ENCODE peak calls at places on chromosomes 13 and 19, in four cellular contexts. Q is CD8-positive, alpha-beta memory T cell; B is CD8-positive, alpha-beta T cell; G is fibroblast of lung. T is an unnamed sample. For H3K9me3 and H3K4me1, the result is how much of the 10 kb centered on the place peaks cover.

GRCh38 chr13:65292488-65292901 is 1937.6 kb downstream of the PCDH9 start:
- DNase-seq in Q (no peak), G (peak), B (no peak), T (no peak)

GRCh38 chr13:90640976-90641375 is 706.5 kb upstream of the MIR17HG start:
- DNase-seq in B (no peak), G (peak), Q (no peak), T (no peak)

GRCh38 chr13:110644892-110645521 is 29.7 kb downstream of the NAXD start:
- DNase-seq in Q (peak), G (peak), B (peak), T (no peak)

GRCh38 chr13:52003551-52003950 is 7.7 kb downstream of the ATP7B start:
- DNase-seq in Q (no peak), G (no peak), B (no peak), T (no peak)

GRCh38 chr19:14949876-14950275 is 8.6 kb downstream of the OR7C2 start:
- DNase-seq in G (no peak), Q (no peak), B (no peak), T (no peak)

GRCh38 chr19:16824658-16825311 is 4.4 kb upstream of the SIN3B start:
- DNase-seq in B (no peak), G (peak), Q (no peak), T (no peak)

GRCh38 chr13:65347420-65348030 is 1882.6 kb downstream of the PCDH9 start:
- DNase-seq in G (no peak), Q (no peak), B (no peak), T (no peak)

GRCh38 chr13:94494021-94494420 is 14.5 kb upstream of the DCT start:
- DNase-seq in G (no peak), Q (no peak), B (no peak), T (no peak)

GRCh38 chr13:92807343-92807742 is 419.3 kb upstream of the GPC6 start:
- DNase-seq in G (peak), B (no peak), Q (no peak), T (no peak)

GRCh38 chr13:32261567-32261966 is 53.6 kb downstream of the ZAR1L start:
- DNase-seq in G (peak), Q (no peak), B (no peak), T (peak)

GRCh38 chr13:108902557-108903155 is 273.2 kb downstream of the MYO16 start:
- DNase-seq in B (no peak), Q (no peak), G (no peak), T (no peak)

GRCh38 chr19:5993516-5994406 is 15.8 kb upstream of the RANBP3 start:
- DNase-seq in B (no peak), Q (no peak), G (no peak), T (peak)

GRCh38 chr13:62997696-62998095 is 1582.0 kb upstream of the PCDH20 start:
- DNase-seq in Q (no peak), B (no peak), G (no peak), T (no peak)
- H3K27ac ChIP-seq in Q (no peak), B (no peak), G (no peak), T (no peak)

DNA sequence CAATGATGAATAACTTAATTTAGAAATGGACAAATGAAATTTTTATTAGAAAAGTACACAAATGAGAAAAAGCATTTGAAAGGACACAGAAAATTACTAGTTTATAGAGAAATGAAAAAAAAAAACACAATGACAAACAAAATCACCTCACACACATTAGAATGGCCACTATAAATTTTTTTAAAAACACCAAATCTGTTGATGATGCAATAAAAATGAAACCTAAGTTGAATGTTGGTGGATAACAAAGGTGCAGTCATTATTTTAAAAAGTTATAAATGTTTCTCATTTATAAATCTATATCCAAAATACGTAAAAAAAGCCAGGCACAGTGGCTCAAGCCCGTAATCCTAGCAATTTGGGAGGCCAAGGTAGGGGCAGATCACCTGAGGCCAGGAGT is 20.8 kb downstream of the ZNF626 start:
- DNase-seq in G (no peak), B (no peak), Q (no peak), T (no peak)
- H3K9me3 ChIP-seq in G (under half), B (under half), Q (under half), T (under half)

GRCh38 chr13:82566864-82567263 is 1315.4 kb downstream of the SLITRK1 start:
- DNase-seq in Q (no peak), B (no peak), G (no peak), T (no peak)

GRCh38 chr13:82560889-82561288 is 1321.4 kb downstream of the SLITRK1 start:
- DNase-seq in Q (no peak), G (no peak), B (no peak), T (no peak)

GRCh38 chr13:82569581-82569980 is 1312.7 kb downstream of the SLITRK1 start:
- DNase-seq in B (no peak), G (peak), Q (no peak), T (no peak)

GRCh38 chr13:82565191-82565590 is 1317.1 kb downstream of the SLITRK1 start:
- DNase-seq in G (no peak), Q (no peak), B (no peak), T (no peak)
- H3K4me1 ChIP-seq in G (under half), Q (under half), B (under half), T (under half)

DNA sequence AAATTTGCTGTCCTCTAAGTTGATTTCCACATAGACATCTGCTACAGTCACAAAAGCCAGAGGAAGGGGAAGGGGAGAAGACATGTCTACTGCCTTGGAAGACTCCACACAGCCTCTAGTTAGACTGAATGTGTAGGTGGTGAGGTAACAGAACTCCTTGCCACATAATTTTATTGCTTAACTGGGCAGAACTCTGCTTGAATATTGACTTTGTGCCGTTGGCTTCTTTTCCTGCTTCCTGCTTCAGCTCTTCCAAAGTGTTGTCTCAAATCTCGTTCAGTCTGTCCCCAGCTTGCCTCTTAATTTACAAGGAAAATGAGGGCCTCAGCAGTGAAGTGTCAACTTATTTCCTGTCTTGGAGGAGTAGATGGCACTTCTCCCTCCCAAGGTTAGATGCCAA is 37.1 kb downstream of the ESD start:
- DNase-seq in B (no peak), Q (no peak), G (no peak), T (no peak)
- H3K27ac ChIP-seq in B (no peak), Q (no peak), G (no peak), T (no peak)

DNA sequence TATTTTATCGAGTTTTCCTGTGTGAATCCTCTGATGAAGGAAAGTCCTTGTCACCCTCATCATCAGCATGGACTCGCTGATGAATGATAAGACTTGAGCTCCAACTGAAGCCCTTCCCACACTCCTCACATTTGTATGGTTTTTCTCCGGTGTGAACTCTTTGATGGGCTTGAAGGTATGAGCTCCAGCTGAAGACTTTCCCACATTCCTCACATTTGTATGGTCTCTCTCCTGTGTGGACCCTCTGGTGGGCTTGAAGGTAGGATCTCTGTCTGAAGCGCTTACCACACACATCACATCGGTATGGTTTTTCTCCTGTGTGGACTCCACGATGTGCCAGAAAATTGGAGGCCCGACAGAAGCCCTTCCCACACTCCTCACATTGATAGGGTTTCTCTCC is 21.7 kb downstream of the ZNF45 start:
- DNase-seq in B (no peak), G (no peak), Q (no peak), T (no peak)
- H3K9me3 ChIP-seq in B (half or more), G (under half), Q (half or more), T (half or more)